ENCODE peak calls at places on chromosomes 2 and 18, in six cellular contexts. One of them, this sample, is unnamed.

GRCh38 chr2:23533014-23533730 is 148.2 kb downstream of the KLHL29 start:
- DNase-seq in upper lobe of left lung: no peak
- DNase-seq in heart right ventricle: no peak
- DNase-seq in CD8-positive, alpha-beta memory T cell: no peak
- DNase-seq in GM23248: no peak
- DNase-seq in IMR-90: no peak
- DNase-seq in this sample: no peak

GRCh38 chr2:128347701-128348504 is 29.2 kb upstream of the HS6ST1 start:
- DNase-seq in heart right ventricle: peak; percentile 73
- DNase-seq in upper lobe of left lung: no peak
- DNase-seq in IMR-90: peak; percentile 23
- DNase-seq in CD8-positive, alpha-beta memory T cell: no peak
- DNase-seq in GM23248: peak; percentile 71
- DNase-seq in this sample: peak; percentile 77

GRCh38 chr2:213015387-213016165 is 135.8 kb downstream of the IKZF2 start:
- DNase-seq in heart right ventricle: no peak
- DNase-seq in GM23248: no peak
- DNase-seq in IMR-90: no peak
- DNase-seq in CD8-positive, alpha-beta memory T cell: no peak
- DNase-seq in upper lobe of left lung: no peak
- DNase-seq in this sample: no peak

GRCh38 chr2:239465017-239466001 is 64.5 kb upstream of the HDAC4 start:
- DNase-seq in IMR-90: no peak
- DNase-seq in CD8-positive, alpha-beta memory T cell: no peak
- DNase-seq in upper lobe of left lung: peak; percentile 85
- DNase-seq in GM23248: peak; percentile 55
- DNase-seq in heart right ventricle: peak; percentile 49
- DNase-seq in this sample: peak; percentile 84

GRCh38 chr2:240604291-240604938 is 17.9 kb downstream of the CAPN10 start:
- DNase-seq in upper lobe of left lung: peak; percentile 87
- DNase-seq in IMR-90: peak; percentile 49
- DNase-seq in CD8-positive, alpha-beta memory T cell: no peak
- DNase-seq in heart right ventricle: peak; percentile 84
- DNase-seq in GM23248: peak; percentile 52
- DNase-seq in this sample: peak; percentile 84

GRCh38 chr2:127810156-127810636 is 775 bp downstream of the WDR33 start:
- DNase-seq in CD8-positive, alpha-beta memory T cell: no peak
- DNase-seq in upper lobe of left lung: peak; percentile 26
- DNase-seq in GM23248: peak; percentile 64
- DNase-seq in heart right ventricle: peak; percentile 11
- DNase-seq in IMR-90: peak; percentile 28
- DNase-seq in this sample: peak; percentile 23

GRCh38 chr2:237627463-237628321 is at the start of gene LRRFIP1:
- DNase-seq in CD8-positive, alpha-beta memory T cell: peak; percentile 30
- DNase-seq in heart right ventricle: no peak
- DNase-seq in GM23248: peak; percentile 63
- DNase-seq in IMR-90: no peak
- DNase-seq in upper lobe of left lung: peak; percentile 56
- DNase-seq in this sample: peak; percentile 52

GRCh38 chr2:238158807-238159539 is at the start of gene ERFE:
- DNase-seq in GM23248: peak; percentile 69
- DNase-seq in upper lobe of left lung: no peak
- DNase-seq in IMR-90: peak; percentile 33
- DNase-seq in CD8-positive, alpha-beta memory T cell: peak; percentile 27
- DNase-seq in heart right ventricle: peak; percentile 17
- DNase-seq in this sample: peak; percentile 49

GRCh38 chr18:51884039-51884438 is 456.0 kb upstream of the DCC start:
- DNase-seq in heart right ventricle: no peak
- DNase-seq in IMR-90: no peak
- DNase-seq in CD8-positive, alpha-beta memory T cell: no peak
- DNase-seq in GM23248: no peak
- DNase-seq in upper lobe of left lung: peak; percentile 46
- DNase-seq in this sample: no peak

GRCh38 chr2:132937629-132938028 is 267.6 kb upstream of the LYPD1 start:
- DNase-seq in upper lobe of left lung: no peak
- DNase-seq in GM23248: peak; percentile 26
- DNase-seq in CD8-positive, alpha-beta memory T cell: no peak
- DNase-seq in IMR-90: peak; percentile 63
- DNase-seq in heart right ventricle: no peak
- DNase-seq in this sample: no peak

GRCh38 chr18:79406708-79407107 is 11.0 kb downstream of the NFATC1 start:
- DNase-seq in GM23248: no peak
- DNase-seq in CD8-positive, alpha-beta memory T cell: no peak
- DNase-seq in upper lobe of left lung: no peak
- DNase-seq in IMR-90: no peak
- DNase-seq in heart right ventricle: no peak
- DNase-seq in this sample: no peak

GRCh38 chr2:104215269-104216161 is 638.4 kb upstream of the POU3F3 start:
- DNase-seq in heart right ventricle: no peak
- DNase-seq in IMR-90: no peak
- DNase-seq in upper lobe of left lung: no peak
- DNase-seq in GM23248: no peak
- DNase-seq in CD8-positive, alpha-beta memory T cell: no peak
- DNase-seq in this sample: no peak

GRCh38 chr2:85736456-85737355 is 17.1 kb upstream of the ATOH8 start:
- DNase-seq in CD8-positive, alpha-beta memory T cell: no peak
- DNase-seq in GM23248: peak; percentile 55
- DNase-seq in upper lobe of left lung: no peak
- DNase-seq in IMR-90: no peak
- DNase-seq in heart right ventricle: no peak
- DNase-seq in this sample: no peak

GRCh38 chr2:36797324-36798070 is 101.0 kb downstream of the VIT start:
- DNase-seq in CD8-positive, alpha-beta memory T cell: no peak
- DNase-seq in IMR-90: no peak
- DNase-seq in heart right ventricle: no peak
- DNase-seq in GM23248: no peak
- DNase-seq in upper lobe of left lung: no peak
- DNase-seq in this sample: no peak

GRCh38 chr2:70984228-70984575 is 5.8 kb downstream of the ANKRD53 start:
- DNase-seq in IMR-90: no peak
- DNase-seq in GM23248: no peak
- DNase-seq in upper lobe of left lung: no peak
- DNase-seq in heart right ventricle: no peak
- DNase-seq in CD8-positive, alpha-beta memory T cell: no peak
- DNase-seq in this sample: no peak

GRCh38 chr2:200171761-200172482 is 134.6 kb upstream of the SPATS2L start:
- DNase-seq in IMR-90: peak; percentile 75
- DNase-seq in upper lobe of left lung: no peak
- DNase-seq in heart right ventricle: no peak
- DNase-seq in CD8-positive, alpha-beta memory T cell: no peak
- DNase-seq in GM23248: peak; percentile 28
- DNase-seq in this sample: no peak

GRCh38 chr2:207467716-207468347 is 61.9 kb upstream of the CREB1 start:
- DNase-seq in IMR-90: peak; percentile 91
- DNase-seq in upper lobe of left lung: no peak
- DNase-seq in CD8-positive, alpha-beta memory T cell: no peak
- DNase-seq in heart right ventricle: no peak
- DNase-seq in GM23248: peak; percentile 90
- DNase-seq in this sample: no peak

GRCh38 chr2:208366215-208367132 is 40.1 kb upstream of the PTH2R start:
- DNase-seq in heart right ventricle: no peak
- DNase-seq in GM23248: no peak
- DNase-seq in upper lobe of left lung: no peak
- DNase-seq in IMR-90: no peak
- DNase-seq in CD8-positive, alpha-beta memory T cell: no peak
- DNase-seq in this sample: no peak

GRCh38 chr2:127105656-127106456 is 1.1 kb downstream of the BIN1 start:
- DNase-seq in heart right ventricle: peak; percentile 47
- DNase-seq in upper lobe of left lung: peak; percentile 22
- DNase-seq in IMR-90: peak; percentile 61
- DNase-seq in CD8-positive, alpha-beta memory T cell: no peak
- DNase-seq in GM23248: peak; percentile 57
- DNase-seq in this sample: peak; percentile 34

GRCh38 chr18:58997811-58998337 is 133.2 kb downstream of the ZNF532 start:
- DNase-seq in upper lobe of left lung: no peak
- DNase-seq in GM23248: peak; percentile 90
- DNase-seq in CD8-positive, alpha-beta memory T cell: no peak
- DNase-seq in heart right ventricle: peak; percentile 67
- DNase-seq in IMR-90: peak; percentile 88
- DNase-seq in this sample: no peak

GRCh38 chr18:10579079-10579867 is 53.4 kb downstream of the NAPG start:
- DNase-seq in IMR-90: peak; percentile 75
- DNase-seq in upper lobe of left lung: no peak
- DNase-seq in CD8-positive, alpha-beta memory T cell: no peak
- DNase-seq in heart right ventricle: no peak
- DNase-seq in GM23248: peak; percentile 67
- DNase-seq in this sample: no peak
- H3K27ac ChIP-seq in IMR-90: peak overlapping the region; percentile 62
- H3K27ac ChIP-seq in upper lobe of left lung: no peak overlapping the region
- H3K27ac ChIP-seq in CD8-positive, alpha-beta memory T cell: no peak overlapping the region
- H3K27ac ChIP-seq in heart right ventricle: no peak overlapping the region
- H3K27ac ChIP-seq in GM23248: no peak overlapping the region
- H3K27ac ChIP-seq in this sample: no peak overlapping the region

DNA sequence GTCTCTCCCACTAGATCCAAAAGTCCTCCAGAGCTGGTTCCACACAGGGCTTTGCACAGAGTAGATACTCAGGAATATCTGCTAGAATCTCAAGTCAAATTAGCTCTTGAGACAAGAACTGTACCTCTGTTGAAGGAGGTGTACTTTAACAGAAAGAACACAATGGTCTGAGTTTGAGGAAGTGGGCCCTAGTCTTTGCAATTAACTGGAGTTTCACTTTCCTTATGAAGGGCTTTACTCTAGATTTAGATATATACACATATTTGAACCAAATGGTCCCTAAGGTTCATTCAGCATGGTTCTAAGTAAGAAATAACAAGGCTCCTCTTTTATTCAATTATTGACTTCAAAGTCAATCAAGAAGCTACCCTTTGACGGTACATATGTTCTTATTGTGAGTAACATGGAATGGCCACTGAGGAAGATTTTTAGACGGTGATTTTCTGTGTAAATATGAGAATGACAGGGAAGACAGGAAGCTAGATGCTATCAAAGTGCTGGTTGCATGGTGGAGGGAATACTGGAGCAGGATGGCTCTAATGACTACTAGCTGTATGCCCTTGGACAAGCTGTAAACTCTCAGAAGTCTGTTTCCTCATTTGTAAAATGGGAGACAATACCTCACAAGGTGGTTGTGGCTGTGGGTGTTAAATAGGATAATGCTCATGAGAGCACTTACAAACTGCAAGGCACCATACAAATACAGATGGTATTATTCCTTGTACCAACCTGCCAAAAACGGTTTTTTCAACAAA is 73.5 kb upstream of the SERTAD2 start:
- DNase-seq in GM23248: no peak
- DNase-seq in CD8-positive, alpha-beta memory T cell: peak; percentile 30
- DNase-seq in heart right ventricle: no peak
- DNase-seq in IMR-90: no peak
- DNase-seq in upper lobe of left lung: no peak
- DNase-seq in this sample: no peak
- H3K27ac ChIP-seq in GM23248: no peak overlapping the region
- H3K27ac ChIP-seq in CD8-positive, alpha-beta memory T cell: peak overlapping the region; percentile 14
- H3K27ac ChIP-seq in heart right ventricle: peak overlapping the region; percentile 30
- H3K27ac ChIP-seq in IMR-90: no peak overlapping the region
- H3K27ac ChIP-seq in upper lobe of left lung: peak overlapping the region; percentile 78
- H3K27ac ChIP-seq in this sample: peak overlapping the region; percentile 36

DNA sequence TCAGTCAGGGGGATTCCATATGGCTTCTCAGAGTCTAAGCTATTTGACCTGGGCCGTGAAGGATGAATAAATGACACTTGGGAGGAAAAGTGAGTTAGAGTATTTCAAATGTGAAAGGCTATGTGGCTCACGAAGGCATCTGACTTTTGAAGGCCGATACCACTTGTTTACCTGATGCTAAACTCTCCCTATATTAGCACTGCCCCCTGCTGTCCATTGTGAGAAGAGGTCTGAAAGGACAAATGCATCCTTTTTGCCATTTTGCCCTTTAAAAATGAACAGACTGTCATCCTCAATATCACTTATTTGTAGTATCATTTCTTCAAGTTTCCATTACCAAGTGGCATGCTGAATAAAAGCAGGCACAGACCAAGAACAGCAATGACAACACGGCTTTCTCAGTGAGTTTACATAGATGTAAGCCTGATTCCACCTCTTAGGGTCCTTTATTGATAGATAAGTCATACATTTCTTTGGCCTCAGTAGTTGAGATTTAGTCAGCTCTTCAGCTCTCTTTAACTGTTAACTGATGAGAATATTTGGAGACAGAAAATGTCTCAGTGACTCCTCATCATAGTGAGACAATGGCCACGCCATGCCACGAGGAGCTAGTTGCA is 40.1 kb downstream of the DOCK10 start:
- DNase-seq in upper lobe of left lung: peak; percentile 33
- DNase-seq in GM23248: peak; percentile 84
- DNase-seq in CD8-positive, alpha-beta memory T cell: peak; percentile 70
- DNase-seq in IMR-90: peak; percentile 78
- DNase-seq in heart right ventricle: peak; percentile 53
- DNase-seq in this sample: peak; percentile 31
- H3K27ac ChIP-seq in upper lobe of left lung: no peak overlapping the region
- H3K27ac ChIP-seq in GM23248: no peak overlapping the region
- H3K27ac ChIP-seq in CD8-positive, alpha-beta memory T cell: no peak overlapping the region
- H3K27ac ChIP-seq in IMR-90: peak overlapping the region; percentile 20
- H3K27ac ChIP-seq in heart right ventricle: no peak overlapping the region
- H3K27ac ChIP-seq in this sample: no peak overlapping the region

GRCh38 chr18:50853863-50854271 is 25.1 kb upstream of the ME2 start:
- DNase-seq in upper lobe of left lung: peak; percentile 56
- DNase-seq in heart right ventricle: no peak
- DNase-seq in CD8-positive, alpha-beta memory T cell: no peak
- DNase-seq in GM23248: peak; percentile 87
- DNase-seq in IMR-90: peak; percentile 57
- DNase-seq in this sample: no peak
- H3K27ac ChIP-seq in upper lobe of left lung: peak overlapping the region; percentile 27
- H3K27ac ChIP-seq in heart right ventricle: no peak overlapping the region
- H3K27ac ChIP-seq in CD8-positive, alpha-beta memory T cell: no peak overlapping the region
- H3K27ac ChIP-seq in GM23248: peak overlapping the region; percentile 41
- H3K27ac ChIP-seq in IMR-90: no peak overlapping the region
- H3K27ac ChIP-seq in this sample: no peak overlapping the region

GRCh38 chr18:9561774-9562173 is 52.6 kb downstream of the PPP4R1 start:
- DNase-seq in IMR-90: no peak
- DNase-seq in heart right ventricle: no peak
- DNase-seq in GM23248: peak; percentile 10
- DNase-seq in CD8-positive, alpha-beta memory T cell: no peak
- DNase-seq in upper lobe of left lung: no peak
- DNase-seq in this sample: no peak
- H3K27ac ChIP-seq in IMR-90: no peak overlapping the region
- H3K27ac ChIP-seq in heart right ventricle: no peak overlapping the region
- H3K27ac ChIP-seq in GM23248: no peak overlapping the region
- H3K27ac ChIP-seq in CD8-positive, alpha-beta memory T cell: no peak overlapping the region
- H3K27ac ChIP-seq in upper lobe of left lung: no peak overlapping the region
- H3K27ac ChIP-seq in this sample: no peak overlapping the region

DNA sequence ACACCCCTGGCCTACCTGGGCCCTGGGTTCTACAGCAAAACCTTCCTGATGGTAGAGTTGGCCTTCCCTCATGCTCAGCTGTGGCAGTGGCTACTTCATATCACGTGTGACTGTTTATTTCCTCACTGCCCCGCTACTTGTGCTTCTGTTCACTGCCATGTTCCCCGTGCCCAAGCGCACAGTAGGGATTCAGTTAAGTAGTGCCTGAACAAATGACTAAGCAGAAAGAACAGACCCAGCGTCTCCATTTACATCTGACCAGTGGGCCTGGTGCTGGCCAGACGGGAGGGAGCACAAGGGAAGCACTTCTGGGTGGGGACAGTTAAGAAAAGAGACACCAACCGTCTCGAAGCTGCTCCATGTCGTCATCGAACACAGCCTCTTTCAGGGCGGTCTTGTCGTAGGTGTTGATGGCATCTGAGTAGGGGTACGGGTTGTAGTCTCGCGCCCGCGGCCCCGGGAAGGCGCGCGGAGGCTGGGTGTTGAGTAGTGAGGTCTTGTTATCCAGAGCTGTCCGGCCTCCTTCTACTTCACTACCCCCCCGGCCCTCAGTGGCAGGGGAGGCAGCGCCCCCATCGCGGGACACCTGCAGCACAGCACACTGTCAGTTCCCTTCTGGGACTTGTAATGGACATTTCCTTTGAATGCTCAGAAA is 82.4 kb upstream of the TFCP2L1 start:
- DNase-seq in CD8-positive, alpha-beta memory T cell: no peak
- DNase-seq in heart right ventricle: no peak
- DNase-seq in GM23248: no peak
- DNase-seq in IMR-90: no peak
- DNase-seq in upper lobe of left lung: no peak
- DNase-seq in this sample: no peak
- H3K27ac ChIP-seq in CD8-positive, alpha-beta memory T cell: no peak overlapping the region
- H3K27ac ChIP-seq in heart right ventricle: no peak overlapping the region
- H3K27ac ChIP-seq in GM23248: no peak overlapping the region
- H3K27ac ChIP-seq in IMR-90: no peak overlapping the region
- H3K27ac ChIP-seq in upper lobe of left lung: no peak overlapping the region
- H3K27ac ChIP-seq in this sample: no peak overlapping the region

This sample was measured in body of pancreas.